ENCODE peak calls at places on chromosome 13, in nine cellular contexts. One of them, this sample, is unnamed.

GRCh38 chr13:87941244-87941643 is 270.1 kb downstream of the SLITRK5 start:
- DNase-seq in HCT116: no peak
- DNase-seq in PC-3: peak; percentile 58
- DNase-seq in GM23338: no peak
- DNase-seq in SK-N-SH: no peak
- DNase-seq in GM23248: no peak
- DNase-seq in neural progenitor cell: no peak
- DNase-seq in OCI-LY7: no peak
- DNase-seq in hepatocyte: no peak
- DNase-seq in this sample: no peak

GRCh38 chr13:37775871-37776270 is 93.7 kb downstream of the TRPC4 start:
- DNase-seq in HCT116: no peak
- DNase-seq in OCI-LY7: no peak
- DNase-seq in hepatocyte: no peak
- DNase-seq in neural progenitor cell: no peak
- DNase-seq in GM23248: peak; percentile 70
- DNase-seq in GM23338: no peak
- DNase-seq in SK-N-SH: no peak
- DNase-seq in PC-3: no peak
- DNase-seq in this sample: no peak

GRCh38 chr13:108427355-108427754 is 157.8 kb downstream of the TNFSF13B start:
- DNase-seq in SK-N-SH: no peak
- DNase-seq in HCT116: no peak
- DNase-seq in hepatocyte: no peak
- DNase-seq in GM23248: no peak
- DNase-seq in neural progenitor cell: no peak
- DNase-seq in PC-3: peak; percentile 7
- DNase-seq in OCI-LY7: no peak
- DNase-seq in GM23338: no peak
- DNase-seq in this sample: no peak

GRCh38 chr13:42894765-42895181 is 97.3 kb downstream of the EPSTI1 start:
- DNase-seq in HCT116: no peak
- DNase-seq in SK-N-SH: peak; percentile 35
- DNase-seq in hepatocyte: peak; percentile 13
- DNase-seq in GM23248: peak; percentile 49
- DNase-seq in GM23338: no peak
- DNase-seq in neural progenitor cell: no peak
- DNase-seq in PC-3: peak; percentile 51
- DNase-seq in OCI-LY7: no peak
- DNase-seq in this sample: no peak

GRCh38 chr13:98147521-98147920 is 4.6 kb downstream of the FARP1 start:
- DNase-seq in PC-3: no peak
- DNase-seq in hepatocyte: no peak
- DNase-seq in GM23338: no peak
- DNase-seq in GM23248: no peak
- DNase-seq in HCT116: no peak
- DNase-seq in neural progenitor cell: no peak
- DNase-seq in OCI-LY7: no peak
- DNase-seq in SK-N-SH: no peak
- DNase-seq in this sample: no peak

GRCh38 chr13:24165746-24166145 is 5.2 kb downstream of the SPATA13 start:
- DNase-seq in GM23338: no peak
- DNase-seq in GM23248: peak; percentile 86
- DNase-seq in SK-N-SH: no peak
- DNase-seq in HCT116: no peak
- DNase-seq in neural progenitor cell: no peak
- DNase-seq in OCI-LY7: no peak
- DNase-seq in PC-3: no peak
- DNase-seq in hepatocyte: no peak
- DNase-seq in this sample: no peak

GRCh38 chr13:43058318-43058674 is 34.9 kb downstream of the DNAJC15 start:
- DNase-seq in SK-N-SH: no peak
- DNase-seq in HCT116: peak; percentile 87
- DNase-seq in GM23248: peak; percentile 93
- DNase-seq in neural progenitor cell: no peak
- DNase-seq in OCI-LY7: no peak
- DNase-seq in hepatocyte: peak; percentile 39
- DNase-seq in GM23338: no peak
- DNase-seq in PC-3: peak; percentile 92
- DNase-seq in this sample: no peak

GRCh38 chr13:104841110-104841509 is 1694.4 kb downstream of the EFNB2 start:
- DNase-seq in GM23248: no peak
- DNase-seq in neural progenitor cell: no peak
- DNase-seq in SK-N-SH: no peak
- DNase-seq in hepatocyte: no peak
- DNase-seq in HCT116: no peak
- DNase-seq in OCI-LY7: no peak
- DNase-seq in GM23338: no peak
- DNase-seq in PC-3: no peak
- DNase-seq in this sample: no peak

GRCh38 chr13:86383151-86383550 is 583.9 kb upstream of the SLITRK6 start:
- DNase-seq in hepatocyte: no peak
- DNase-seq in GM23248: no peak
- DNase-seq in HCT116: no peak
- DNase-seq in neural progenitor cell: no peak
- DNase-seq in SK-N-SH: no peak
- DNase-seq in OCI-LY7: no peak
- DNase-seq in GM23338: no peak
- DNase-seq in PC-3: no peak
- DNase-seq in this sample: no peak

GRCh38 chr13:34025746-34026145 is 207.8 kb downstream of the RFC3 start:
- DNase-seq in GM23248: peak; percentile 56
- DNase-seq in hepatocyte: no peak
- DNase-seq in SK-N-SH: no peak
- DNase-seq in neural progenitor cell: no peak
- DNase-seq in PC-3: peak; percentile 76
- DNase-seq in GM23338: no peak
- DNase-seq in HCT116: no peak
- DNase-seq in OCI-LY7: no peak
- DNase-seq in this sample: no peak

GRCh38 chr13:64154514-64154913 is 2738.9 kb upstream of the PCDH20 start:
- DNase-seq in GM23338: peak; percentile 16
- DNase-seq in SK-N-SH: peak; percentile 4
- DNase-seq in HCT116: peak; percentile 4
- DNase-seq in PC-3: peak; percentile 28
- DNase-seq in GM23248: no peak
- DNase-seq in OCI-LY7: no peak
- DNase-seq in neural progenitor cell: no peak
- DNase-seq in hepatocyte: no peak
- DNase-seq in this sample: no peak

GRCh38 chr13:94325660-94326059 is 153.8 kb downstream of the DCT start:
- DNase-seq in OCI-LY7: no peak
- DNase-seq in HCT116: no peak
- DNase-seq in GM23248: no peak
- DNase-seq in PC-3: no peak
- DNase-seq in SK-N-SH: no peak
- DNase-seq in hepatocyte: no peak
- DNase-seq in GM23338: peak; percentile 21
- DNase-seq in neural progenitor cell: no peak
- DNase-seq in this sample: no peak

GRCh38 chr13:111909501-111909900 is 157.4 kb upstream of the SOX1 start:
- DNase-seq in PC-3: no peak
- DNase-seq in hepatocyte: no peak
- DNase-seq in GM23248: no peak
- DNase-seq in HCT116: no peak
- DNase-seq in OCI-LY7: no peak
- DNase-seq in neural progenitor cell: no peak
- DNase-seq in SK-N-SH: no peak
- DNase-seq in GM23338: no peak
- DNase-seq in this sample: no peak

GRCh38 chr13:97221989-97222700 is at the start of gene MBNL2:
- DNase-seq in GM23248: peak; percentile 95
- DNase-seq in GM23338: peak; percentile 80
- DNase-seq in hepatocyte: peak; percentile 93
- DNase-seq in HCT116: peak; percentile 81
- DNase-seq in SK-N-SH: peak; percentile 80
- DNase-seq in PC-3: peak; percentile 87
- DNase-seq in OCI-LY7: peak; percentile 74
- DNase-seq in neural progenitor cell: peak; percentile 87
- DNase-seq in this sample: peak; percentile 90

GRCh38 chr13:53005631-53006030 is 23.0 kb upstream of the OLFM4 start:
- DNase-seq in OCI-LY7: no peak
- DNase-seq in GM23248: no peak
- DNase-seq in SK-N-SH: peak; percentile 27
- DNase-seq in GM23338: no peak
- DNase-seq in PC-3: no peak
- DNase-seq in neural progenitor cell: no peak
- DNase-seq in HCT116: no peak
- DNase-seq in hepatocyte: no peak
- DNase-seq in this sample: no peak
- H3K27ac ChIP-seq in OCI-LY7: no peak overlapping the region
- H3K27ac ChIP-seq in GM23248: no peak overlapping the region
- H3K27ac ChIP-seq in SK-N-SH: no peak overlapping the region
- H3K27ac ChIP-seq in GM23338: no peak overlapping the region
- H3K27ac ChIP-seq in PC-3: no peak overlapping the region
- H3K27ac ChIP-seq in neural progenitor cell: no peak overlapping the region
- H3K27ac ChIP-seq in HCT116: no peak overlapping the region
- H3K27ac ChIP-seq in hepatocyte: no peak overlapping the region
- H3K27ac ChIP-seq in this sample: no peak overlapping the region

GRCh38 chr13:40350283-40350992 is 316.0 kb downstream of the FOXO1 start:
- DNase-seq in neural progenitor cell: no peak
- DNase-seq in GM23248: no peak
- DNase-seq in GM23338: no peak
- DNase-seq in SK-N-SH: no peak
- DNase-seq in PC-3: no peak
- DNase-seq in hepatocyte: no peak
- DNase-seq in OCI-LY7: no peak
- DNase-seq in HCT116: no peak
- DNase-seq in this sample: no peak
- TF ChIP-seq EZH2phosphoT487 in neural progenitor cell: no peak
- TF ChIP-seq EZH2phosphoT487 in GM23248: no peak
- TF ChIP-seq EZH2phosphoT487 in GM23338: no peak
- TF ChIP-seq EZH2phosphoT487 in SK-N-SH: no peak
- TF ChIP-seq EZH2phosphoT487 in PC-3: no peak
- TF ChIP-seq EZH2phosphoT487 in hepatocyte: no peak
- TF ChIP-seq EZH2phosphoT487 in OCI-LY7: no peak
- TF ChIP-seq EZH2phosphoT487 in HCT116: no peak
- TF ChIP-seq EZH2phosphoT487 in this sample: no peak

DNA sequence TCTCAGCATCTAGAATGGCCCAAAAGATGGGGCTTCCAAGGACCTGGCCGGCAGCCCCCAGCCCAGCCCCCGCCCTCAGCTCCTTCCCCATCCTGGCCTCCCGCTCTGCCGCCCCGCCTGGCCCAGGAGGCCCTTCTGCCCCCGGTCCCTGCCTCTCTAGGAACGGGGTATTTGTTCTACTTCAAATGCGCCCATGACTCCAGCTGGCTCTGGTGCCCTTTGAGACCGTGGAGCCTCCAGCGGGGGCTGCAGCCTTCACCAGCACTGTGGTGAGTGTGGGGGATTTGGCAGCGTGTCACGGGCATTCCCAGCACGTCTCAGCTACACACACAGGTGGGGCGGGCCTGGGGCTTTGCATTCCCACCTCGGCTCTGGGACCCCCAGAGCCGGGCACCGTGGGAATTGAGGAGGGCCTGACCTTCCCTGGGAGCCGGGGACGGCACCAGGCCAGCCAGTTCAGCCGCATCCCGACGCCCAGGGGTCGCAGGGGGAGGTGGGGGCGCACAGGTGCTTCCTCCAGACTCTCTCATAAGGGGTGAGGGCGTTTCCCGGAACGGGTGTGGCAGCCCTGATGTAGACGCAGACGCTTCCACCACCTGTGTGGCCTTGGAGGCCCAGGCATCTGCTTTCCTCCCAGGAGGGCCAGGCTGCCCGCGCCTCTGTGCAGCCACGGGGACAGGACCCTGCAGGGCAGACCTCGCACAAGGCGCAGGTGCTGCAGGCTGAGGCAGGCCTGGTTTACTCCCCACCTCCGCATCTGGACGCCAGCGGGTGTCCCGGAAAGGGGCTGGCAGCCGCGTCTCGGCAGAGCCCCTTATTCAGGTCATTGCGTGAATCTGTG is 947 bp downstream of the ATP4B start:
- DNase-seq in neural progenitor cell: no peak
- DNase-seq in SK-N-SH: no peak
- DNase-seq in GM23248: no peak
- DNase-seq in hepatocyte: no peak
- DNase-seq in PC-3: no peak
- DNase-seq in GM23338: no peak
- DNase-seq in HCT116: no peak
- DNase-seq in OCI-LY7: no peak
- DNase-seq in this sample: no peak
- H3K27ac ChIP-seq in neural progenitor cell: no peak overlapping the region
- H3K27ac ChIP-seq in SK-N-SH: no peak overlapping the region
- H3K27ac ChIP-seq in GM23248: no peak overlapping the region
- H3K27ac ChIP-seq in hepatocyte: no peak overlapping the region
- H3K27ac ChIP-seq in PC-3: no peak overlapping the region
- H3K27ac ChIP-seq in GM23338: no peak overlapping the region
- H3K27ac ChIP-seq in HCT116: no peak overlapping the region
- H3K27ac ChIP-seq in OCI-LY7: no peak overlapping the region
- H3K27ac ChIP-seq in this sample: no peak overlapping the region

DNA sequence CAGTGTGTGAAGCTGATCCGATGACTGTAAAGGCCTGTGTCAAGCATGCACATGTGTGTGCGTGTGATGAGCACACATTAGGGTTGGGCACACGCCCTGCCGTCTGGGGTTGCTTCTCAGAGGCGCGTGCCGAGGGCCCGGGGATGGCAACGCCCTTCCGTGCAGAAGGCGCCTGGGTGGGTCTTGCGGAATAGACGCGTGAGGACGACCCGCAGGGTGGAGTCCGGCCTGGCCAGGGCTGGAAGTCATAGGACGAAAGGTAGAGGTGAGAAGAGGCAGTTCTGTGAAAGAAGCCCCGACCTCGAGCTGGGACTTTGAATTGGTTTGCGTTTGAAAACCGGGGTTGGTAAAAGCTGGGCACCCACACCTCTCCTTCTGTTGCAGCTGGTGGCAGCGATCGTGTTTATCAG is 35.7 kb downstream of the TMEM255B start:
- DNase-seq in GM23248: no peak
- DNase-seq in SK-N-SH: no peak
- DNase-seq in neural progenitor cell: no peak
- DNase-seq in OCI-LY7: no peak
- DNase-seq in HCT116: no peak
- DNase-seq in GM23338: no peak
- DNase-seq in hepatocyte: no peak
- DNase-seq in PC-3: no peak
- DNase-seq in this sample: no peak
- TF ChIP-seq EZH2phosphoT487 in GM23248: no peak
- TF ChIP-seq EZH2phosphoT487 in SK-N-SH: no peak
- TF ChIP-seq EZH2phosphoT487 in neural progenitor cell: no peak
- TF ChIP-seq EZH2phosphoT487 in OCI-LY7: no peak
- TF ChIP-seq EZH2phosphoT487 in HCT116: no peak
- TF ChIP-seq EZH2phosphoT487 in GM23338: no peak
- TF ChIP-seq EZH2phosphoT487 in hepatocyte: no peak
- TF ChIP-seq EZH2phosphoT487 in PC-3: no peak
- TF ChIP-seq EZH2phosphoT487 in this sample: no peak

This sample was measured in MM.1S.